ENCODE peak calls at places on chromosomes 11 and 22, in nine cellular contexts. X, N, E, I, W, L, D, J and Q are unnamed samples.

GRCh38 chr22:23240639-23241389 is 60.5 kb downstream of the BCR start:
- DNase-seq in E (peak), J (peak), L (no peak), W (no peak), D (peak), I (no peak), N (no peak), X (peak), Q (no peak)

GRCh38 chr22:33409134-33409533 is 351.0 kb upstream of the SYN3 start:
- DNase-seq in W (no peak), L (no peak), J (peak), X (no peak), I (no peak), E (no peak), N (no peak), D (no peak), Q (no peak)

GRCh38 chr11:19060629-19061028 is at the start of gene MRGPRX2:
- DNase-seq in N (no peak), L (no peak), J (no peak), I (no peak), D (no peak), X (no peak), W (no peak), E (no peak), Q (no peak)

GRCh38 chr22:46379301-46379930 is 43.9 kb downstream of the TRMU start:
- DNase-seq in W (peak), L (no peak), J (no peak), X (no peak), E (peak), N (no peak), I (no peak), D (no peak), Q (no peak)

GRCh38 chr11:46143049-46143806 is 22.0 kb upstream of the PHF21A start:
- DNase-seq in E (no peak), N (no peak), I (no peak), D (no peak), J (no peak), X (no peak), L (no peak), W (no peak), Q (no peak)

GRCh38 chr11:130215531-130216220 is 56.1 kb downstream of the ST14 start:
- DNase-seq in N (no peak), I (no peak), D (no peak), L (no peak), E (peak), J (no peak), W (no peak), X (no peak), Q (no peak)

GRCh38 chr11:7974668-7975067 is 9.4 kb upstream of the NLRP10 start:
- DNase-seq in I (no peak), E (no peak), N (no peak), L (no peak), D (no peak), J (peak), W (no peak), X (no peak), Q (no peak)

GRCh38 chr11:61392991-61393595 is 706 bp downstream of the TMEM216 start:
- DNase-seq in W (no peak), E (no peak), J (peak), N (no peak), L (no peak), I (no peak), D (peak), X (peak), Q (no peak)

GRCh38 chr11:81707881-81708280 is 1025.8 kb downstream of the FAM181B start:
- DNase-seq in N (no peak), J (peak), I (no peak), X (no peak), L (no peak), W (no peak), D (no peak), E (no peak), Q (no peak)

GRCh38 chr22:47276219-47276843 is 513.9 kb downstream of the TBC1D22A start:
- DNase-seq in I (no peak), L (no peak), E (no peak), D (no peak), N (no peak), W (peak), X (no peak), J (no peak), Q (no peak)

GRCh38 chr11:134124660-134125451 is 56.0 kb downstream of the JAM3 start:
- DNase-seq in N (peak), W (peak), X (peak), D (no peak), E (peak), L (no peak), I (no peak), J (peak), Q (no peak)

GRCh38 chr11:124612045-124612444 is 817 bp downstream of the PANX3 start:
- DNase-seq in D (no peak), L (no peak), N (no peak), W (no peak), X (no peak), J (no peak), I (peak), E (no peak), Q (no peak)

GRCh38 chr11:75625970-75626691 is 42.7 kb downstream of the MAP6 start:
- DNase-seq in L (no peak), E (no peak), J (peak), X (peak), I (no peak), D (peak), N (no peak), W (no peak), Q (peak)

GRCh38 chr11:133865466-133865865 is 20.2 kb upstream of the SPATA19 start:
- DNase-seq in J (no peak), L (no peak), E (no peak), W (no peak), N (no peak), X (no peak), D (no peak), I (no peak), Q (no peak)

GRCh38 chr22:27011131-27011530 is 353.7 kb downstream of the MIAT start:
- DNase-seq in X (peak), J (no peak), I (no peak), W (no peak), L (no peak), D (no peak), N (no peak), E (no peak), Q (no peak)

GRCh38 chr11:63880031-63880841 is 36.7 kb downstream of the RCOR2 start:
- DNase-seq in L (no peak), I (peak), E (no peak), W (no peak), J (no peak), X (peak), N (no peak), D (no peak), Q (peak)

GRCh38 chr22:25281675-25282345 is 62.4 kb downstream of the CRYBB2 start:
- DNase-seq in J (peak), X (no peak), W (no peak), L (no peak), I (no peak), D (no peak), E (no peak), N (no peak), Q (no peak)

GRCh38 chr11:113991718-113992458 is 17.0 kb downstream of the HTR3A start:
- DNase-seq in N (no peak), X (no peak), E (no peak), D (no peak), L (no peak), I (peak), W (peak), J (no peak), Q (no peak)

GRCh38 chr11:77002776-77003175 is 31.4 kb upstream of the B3GNT6 start:
- DNase-seq in D (no peak), N (no peak), W (no peak), L (no peak), E (no peak), X (no peak), J (no peak), I (no peak), Q (no peak)

GRCh38 chr22:48098936-48099245 is 1336.4 kb downstream of the TBC1D22A start:
- DNase-seq in I (no peak), J (no peak), W (peak), E (no peak), L (no peak), X (no peak), N (no peak), D (no peak), Q (no peak)

GRCh38 chr22:46064966-46065666 is 85.2 kb upstream of the PPARA start:
- DNase-seq in L (peak), I (no peak), E (peak), J (no peak), W (peak), N (peak), D (no peak), X (peak), Q (no peak)

GRCh38 chr11:76153609-76153949 is 52.7 kb downstream of the WNT11 start:
- DNase-seq in E (no peak), D (no peak), W (peak), J (peak), I (no peak), L (no peak), N (no peak), X (peak), Q (no peak)

GRCh38 chr11:7449196-7449840 is 36.0 kb upstream of the OLFML1 start:
- DNase-seq in E (no peak), J (no peak), D (no peak), W (no peak), X (no peak), N (no peak), L (no peak), I (no peak), Q (no peak)

GRCh38 chr11:11387906-11388305 is 34.9 kb upstream of the CSNK2A3 start:
- DNase-seq in N (no peak), X (no peak), I (no peak), E (no peak), J (no peak), D (no peak), W (no peak), L (no peak), Q (no peak)

GRCh38 chr11:34356918-34357645 is 728 bp downstream of the ABTB2 start:
- DNase-seq in L (peak), E (peak), D (no peak), W (peak), I (peak), N (no peak), J (peak), X (peak), Q (no peak)

GRCh38 chr11:17000987-17001386 is 13.2 kb downstream of the PLEKHA7 start:
- DNase-seq in D (no peak), I (no peak), X (no peak), N (no peak), J (no peak), L (no peak), E (no peak), W (no peak), Q (no peak)

GRCh38 chr22:30245985-30246901 is at the start of gene LIF:
- DNase-seq in L (no peak), J (peak), D (no peak), N (no peak), X (peak), I (no peak), W (no peak), E (no peak), Q (peak)

GRCh38 chr22:38531251-38531956 is 25.3 kb upstream of the DDX17 start:
- DNase-seq in X (no peak), N (no peak), E (no peak), I (no peak), D (no peak), W (no peak), J (no peak), L (no peak), Q (no peak)

GRCh38 chr11:27524155-27524554 is 17.6 kb upstream of the LIN7C start:
- DNase-seq in E (no peak), N (no peak), X (peak), I (peak), L (no peak), W (no peak), D (no peak), J (peak), Q (no peak)

GRCh38 chr11:92827132-92827531 is 142.3 kb upstream of the MTNR1B start:
- DNase-seq in E (no peak), I (no peak), X (no peak), N (no peak), W (no peak), L (no peak), D (no peak), J (no peak), Q (no peak)

GRCh38 chr22:36374603-36375024 is 13.2 kb downstream of the MYH9 start:
- DNase-seq in X (peak), E (peak), D (no peak), N (no peak), L (peak), I (no peak), W (no peak), J (peak), Q (no peak)

GRCh38 chr22:31400023-31400397 is 606 bp downstream of the DRG1 start:
- DNase-seq in D (no peak), N (no peak), L (no peak), J (peak), E (no peak), X (peak), I (peak), W (no peak), Q (no peak)

GRCh38 chr11:100825610-100826009 is 138.5 kb downstream of the ARHGAP42 start:
- DNase-seq in X (no peak), D (no peak), W (no peak), L (no peak), I (no peak), J (no peak), E (no peak), N (no peak), Q (no peak)

GRCh38 chr11:127003260-127003981 is 2.9 kb upstream of the KIRREL3 start:
- DNase-seq in E (no peak), L (no peak), N (no peak), W (no peak), J (peak), I (no peak), X (peak), D (peak), Q (no peak)

GRCh38 chr11:78031629-78032028 is 8.6 kb upstream of the KCTD14 start:
- DNase-seq in J (no peak), L (no peak), I (peak), N (no peak), E (no peak), D (no peak), W (no peak), X (no peak), Q (no peak)
- H3K27ac ChIP-seq in J (no peak), L (no peak), I (peak), N (no peak), E (peak), D (no peak), W (no peak), X (no peak), Q (no peak)

GRCh38 chr11:115699733-115700132 is 195.5 kb upstream of the CADM1 start:
- DNase-seq in E (no peak), W (no peak), N (no peak), J (no peak), D (no peak), I (no peak), X (peak), L (no peak), Q (peak)
- H3K4me3 ChIP-seq in E (no peak), W (no peak), N (no peak), J (no peak), D (no peak), I (no peak), X (no peak), L (no peak), Q (no peak)

DNA sequence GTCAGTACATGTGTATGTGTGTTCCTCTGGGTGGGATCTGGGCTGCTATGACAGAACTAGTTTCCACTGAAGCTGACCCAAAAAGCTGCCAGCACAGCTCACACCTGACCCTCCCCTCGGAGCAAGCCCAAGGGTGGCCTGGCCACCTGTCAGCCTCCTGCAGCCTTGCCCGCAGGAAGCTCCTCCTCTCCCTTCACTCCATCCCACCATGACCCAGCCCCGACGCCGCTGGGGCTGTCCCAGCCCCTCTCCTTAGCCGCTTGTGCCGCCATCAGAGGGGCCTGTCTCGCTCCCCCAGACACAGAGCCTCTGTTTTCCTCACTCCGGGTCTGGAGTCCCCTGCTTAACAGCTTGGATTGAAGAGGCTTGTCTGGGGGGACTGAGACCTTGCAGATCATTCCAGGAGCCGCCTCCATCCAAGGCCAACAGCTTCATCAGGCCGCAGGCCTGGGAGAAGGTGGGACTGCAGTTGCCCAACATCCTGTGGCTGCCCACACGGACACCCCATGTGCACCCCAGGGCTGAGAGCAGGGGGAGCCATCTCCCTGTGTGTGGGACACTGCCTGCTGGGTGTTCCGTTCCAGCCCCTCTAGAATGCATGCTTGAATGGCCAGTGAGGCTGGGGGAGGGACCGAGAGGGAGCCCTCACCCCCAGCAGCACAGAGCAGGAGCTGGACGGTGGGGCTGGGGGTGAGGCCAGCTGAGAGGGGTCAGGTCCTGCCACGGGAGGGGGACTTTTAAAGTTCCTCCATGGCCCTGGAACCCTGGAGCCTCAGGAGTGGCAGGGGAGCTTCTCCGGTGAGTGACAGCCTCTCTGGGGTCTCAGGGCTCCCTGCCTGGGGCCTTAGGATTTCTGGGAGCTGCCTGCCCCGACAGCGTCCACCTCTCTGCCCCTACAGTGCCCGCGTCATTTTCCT is 696 bp downstream of the MRGPRF start:
- DNase-seq in X (peak), E (no peak), N (no peak), D (no peak), L (peak), I (no peak), J (no peak), W (peak), Q (no peak)
- H3K27ac ChIP-seq in X (peak), E (peak), N (peak), D (no peak), L (peak), I (no peak), J (peak), W (peak), Q (peak)

GRCh38 chr22:50733521-50734342 is 4.3 kb upstream of the ACR start:
- DNase-seq in E (no peak), D (no peak), X (peak), N (peak), L (no peak), W (peak), J (no peak), I (no peak), Q (peak)

GRCh38 chr22:50734343-50734771 is 3.6 kb upstream of the ACR start:
- DNase-seq in X (no peak), J (no peak), L (peak), I (no peak), E (no peak), N (peak), W (peak), D (no peak), Q (no peak)

GRCh38 chr22:50734986-50735738 is 2.8 kb upstream of the ACR start:
- DNase-seq in D (no peak), I (no peak), W (peak), J (no peak), E (peak), L (peak), N (peak), X (no peak), Q (no peak)

GRCh38 chr22:50737728-50738648 is at the start of gene ACR:
- DNase-seq in L (no peak), I (no peak), E (peak), X (no peak), J (no peak), W (no peak), D (no peak), N (no peak), Q (no peak)

GRCh38 chr22:50735739-50736030 is 2.3 kb upstream of the ACR start:
- DNase-seq in N (peak), I (no peak), D (no peak), E (no peak), X (no peak), L (no peak), W (no peak), J (no peak), Q (no peak)
- H3K4me3 ChIP-seq in N (no peak), I (no peak), D (no peak), E (no peak), X (no peak), L (no peak), W (no peak), J (no peak), Q (no peak)